ENCODE peak calls at places on chromosome 15, in seven cellular contexts. O, K, I, S, N, E and Y are unnamed samples.

GRCh38 chr15:38085931-38086562 is 151.6 kb downstream of the TMCO5A start:
- DNase-seq in S (no peak), K (no peak), I (no peak), E (no peak), N (no peak), O (peak), Y (no peak)

GRCh38 chr15:39426552-39427532 is 154.0 kb upstream of the THBS1 start:
- DNase-seq in O (no peak), E (peak), K (no peak), N (no peak), I (peak), S (no peak), Y (peak)

GRCh38 chr15:41936649-41937567 is 35.4 kb downstream of the EHD4 start:
- DNase-seq in S (no peak), K (no peak), N (no peak), O (no peak), E (peak), I (peak), Y (no peak)

GRCh38 chr15:65611888-65612615 is 1.1 kb upstream of the INTS14 start:
- DNase-seq in O (no peak), S (no peak), K (no peak), I (no peak), N (no peak), E (no peak), Y (no peak)

GRCh38 chr15:43207024-43207423 is 13.8 kb downstream of the EPB42 start:
- DNase-seq in K (no peak), I (no peak), N (no peak), E (no peak), O (no peak), S (no peak), Y (no peak)

GRCh38 chr15:101723161-101723873 is 956 bp downstream of the TARS3 start:
- DNase-seq in S (no peak), O (peak), E (peak), I (no peak), K (no peak), N (no peak), Y (no peak)

GRCh38 chr15:31278056-31278445 is 48.6 kb upstream of the KLF13 start:
- DNase-seq in I (no peak), E (peak), O (no peak), S (no peak), K (no peak), N (peak), Y (no peak)

GRCh38 chr15:40298216-40298935 is 9.4 kb downstream of the PLCB2 start:
- DNase-seq in N (no peak), I (no peak), E (no peak), K (no peak), O (no peak), S (no peak), Y (no peak)

GRCh38 chr15:68278345-68279217 is 1.0 kb downstream of the FEM1B start:
- DNase-seq in O (peak), I (peak), K (peak), N (no peak), S (no peak), E (no peak), Y (no peak)

GRCh38 chr15:73034213-73034612 is 18.1 kb upstream of the NEO1 start:
- DNase-seq in S (peak), N (no peak), I (no peak), E (no peak), O (no peak), K (no peak), Y (no peak)

GRCh38 chr15:53693729-53694533 is 65.5 kb downstream of the WDR72 start:
- DNase-seq in N (no peak), S (peak), K (peak), E (no peak), O (peak), I (peak), Y (no peak)

GRCh38 chr15:50166216-50166615 is 15.8 kb upstream of the SLC27A2 start:
- DNase-seq in I (no peak), O (peak), K (no peak), S (no peak), N (no peak), E (no peak), Y (peak)

GRCh38 chr15:101128191-101128590 is 123.7 kb downstream of the CHSY1 start:
- DNase-seq in E (no peak), K (no peak), I (no peak), O (peak), S (no peak), N (no peak), Y (peak)

GRCh38 chr15:38065721-38066120 is 131.3 kb downstream of the TMCO5A start:
- DNase-seq in N (no peak), K (no peak), S (no peak), O (no peak), I (no peak), E (no peak), Y (no peak)

GRCh38 chr15:66580643-66581042 is 14.8 kb upstream of the LCTL start:
- DNase-seq in K (no peak), O (peak), N (no peak), I (no peak), S (no peak), E (no peak), Y (no peak)

DNA sequence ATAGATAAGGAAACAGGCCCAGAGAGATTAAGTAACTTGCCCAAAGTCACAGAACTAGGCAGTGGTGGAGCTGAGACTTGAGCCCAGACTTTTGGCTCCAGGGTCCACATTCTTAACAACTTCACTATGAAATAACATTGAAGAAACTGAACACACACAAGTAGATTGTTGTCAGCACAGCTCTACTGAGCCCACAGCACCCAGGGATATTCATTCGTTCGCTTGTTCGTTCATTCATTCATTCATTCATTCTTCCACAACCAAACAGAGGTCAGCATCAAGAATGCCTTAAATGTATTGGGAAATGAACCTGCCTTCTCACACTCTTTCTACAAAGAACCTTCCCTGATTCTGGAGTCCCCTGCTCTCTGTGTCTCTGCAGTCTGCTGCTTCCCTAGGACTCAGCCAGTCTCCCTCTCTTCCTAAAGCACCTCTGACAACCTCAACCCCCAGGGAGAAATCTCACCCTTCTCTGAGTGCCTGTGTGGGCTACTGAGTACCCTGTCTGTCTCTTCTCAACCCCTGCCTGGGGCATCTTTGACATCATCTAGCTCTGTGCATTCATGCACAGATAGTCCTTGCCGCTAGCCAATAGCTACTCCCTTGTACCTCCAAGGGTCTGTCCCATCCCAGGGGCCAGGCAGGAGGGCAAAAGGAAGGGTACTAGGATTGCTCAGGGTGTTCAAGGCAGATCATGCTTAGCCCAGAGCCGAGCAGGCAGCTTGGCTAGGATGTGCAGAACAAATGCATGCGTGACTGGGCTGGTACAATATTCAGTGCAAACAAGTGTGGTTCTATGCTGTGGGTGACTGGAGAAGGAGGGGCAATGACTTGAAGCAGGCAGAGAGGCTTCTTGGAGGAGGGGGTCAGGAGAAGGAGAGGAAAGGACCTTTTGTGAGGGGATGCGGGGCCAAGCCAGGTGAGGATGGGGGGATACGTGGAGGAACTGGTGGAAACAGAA is 3.4 kb downstream of the LINGO1 start:
- DNase-seq in I (no peak), O (no peak), K (no peak), E (no peak), N (no peak), S (no peak), Y (no peak)
- TF ChIP-seq CTCF in I (no peak), O (no peak), K (no peak), E (no peak), N (no peak), S (no peak), Y (no peak)

GRCh38 chr15:45136378-45136764 is 6.6 kb downstream of the DUOX1 start:
- DNase-seq in S (no peak), K (peak), O (no peak), N (no peak), I (no peak), E (no peak), Y (no peak)
- TF ChIP-seq CTCF in S (no peak), K (peak), O (no peak), N (peak), I (no peak), E (no peak), Y (peak)

GRCh38 chr15:89059006-89059405 is 29.2 kb upstream of the ABHD2 start:
- DNase-seq in O (no peak), K (no peak), N (no peak), E (no peak), I (no peak), S (no peak), Y (no peak)

GRCh38 chr15:89058376-89058775 is 29.9 kb upstream of the ABHD2 start:
- DNase-seq in O (no peak), E (no peak), K (no peak), N (no peak), I (no peak), S (no peak), Y (no peak)

GRCh38 chr15:89054873-89055272 is 33.4 kb upstream of the ABHD2 start:
- DNase-seq in O (no peak), E (no peak), N (no peak), I (no peak), S (no peak), K (no peak), Y (no peak)

GRCh38 chr15:89052474-89052873 is 35.8 kb upstream of the ABHD2 start:
- DNase-seq in S (no peak), E (no peak), N (no peak), K (no peak), O (peak), I (no peak), Y (peak)

GRCh38 chr15:89057506-89058133 is 30.6 kb upstream of the ABHD2 start:
- DNase-seq in O (peak), K (peak), N (peak), S (peak), E (peak), I (peak), Y (no peak)
- TF ChIP-seq CTCF in O (peak), K (peak), N (peak), S (peak), E (peak), I (peak), Y (peak)

DNA sequence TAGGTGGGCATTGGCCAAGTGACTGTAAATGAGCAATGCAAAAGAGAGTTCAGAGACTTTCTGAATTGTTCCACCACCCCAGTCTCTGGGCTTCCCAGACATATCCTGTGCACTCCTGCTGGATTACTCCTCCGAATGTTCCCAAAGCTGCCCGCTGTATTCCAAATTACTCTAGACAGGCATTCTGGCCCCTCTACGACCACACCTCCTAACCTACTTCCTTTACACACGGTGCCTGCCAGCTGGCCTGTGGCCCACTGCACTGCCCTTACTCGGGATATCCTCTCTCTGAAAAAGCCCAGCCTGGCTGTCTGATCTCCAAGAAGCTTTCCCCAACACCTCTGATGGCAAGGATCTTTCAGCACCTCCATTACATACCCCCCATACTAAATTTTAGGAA is 66.6 kb downstream of the DUT start:
- DNase-seq in S (no peak), I (no peak), O (peak), N (no peak), E (no peak), K (no peak), Y (no peak)
- TF ChIP-seq CTCF in S (no peak), I (no peak), O (no peak), N (no peak), E (no peak), K (no peak), Y (no peak)

GRCh38 chr15:98518823-98519561 is 129.3 kb upstream of the IGF1R start:
- DNase-seq in E (peak), K (peak), N (peak), O (peak), I (peak), S (peak), Y (peak)
- TF ChIP-seq CTCF in E (peak), K (peak), N (peak), O (peak), I (peak), S (peak), Y (peak)

GRCh38 chr15:59437777-59438574 is at the start of gene FAM81A:
- DNase-seq in S (peak), E (peak), K (peak), N (peak), I (peak), O (peak), Y (no peak)

GRCh38 chr15:59434481-59434880 is 3.5 kb upstream of the FAM81A start:
- DNase-seq in S (no peak), N (no peak), K (no peak), O (no peak), E (no peak), I (no peak), Y (no peak)

GRCh38 chr15:59438891-59439290 is 905 bp downstream of the FAM81A start:
- DNase-seq in S (no peak), E (no peak), K (no peak), N (no peak), I (no peak), O (peak), Y (no peak)

GRCh38 chr15:59437473-59437776 is 561 bp upstream of the FAM81A start:
- DNase-seq in S (no peak), N (no peak), I (no peak), E (no peak), O (no peak), K (peak), Y (no peak)

DNA sequence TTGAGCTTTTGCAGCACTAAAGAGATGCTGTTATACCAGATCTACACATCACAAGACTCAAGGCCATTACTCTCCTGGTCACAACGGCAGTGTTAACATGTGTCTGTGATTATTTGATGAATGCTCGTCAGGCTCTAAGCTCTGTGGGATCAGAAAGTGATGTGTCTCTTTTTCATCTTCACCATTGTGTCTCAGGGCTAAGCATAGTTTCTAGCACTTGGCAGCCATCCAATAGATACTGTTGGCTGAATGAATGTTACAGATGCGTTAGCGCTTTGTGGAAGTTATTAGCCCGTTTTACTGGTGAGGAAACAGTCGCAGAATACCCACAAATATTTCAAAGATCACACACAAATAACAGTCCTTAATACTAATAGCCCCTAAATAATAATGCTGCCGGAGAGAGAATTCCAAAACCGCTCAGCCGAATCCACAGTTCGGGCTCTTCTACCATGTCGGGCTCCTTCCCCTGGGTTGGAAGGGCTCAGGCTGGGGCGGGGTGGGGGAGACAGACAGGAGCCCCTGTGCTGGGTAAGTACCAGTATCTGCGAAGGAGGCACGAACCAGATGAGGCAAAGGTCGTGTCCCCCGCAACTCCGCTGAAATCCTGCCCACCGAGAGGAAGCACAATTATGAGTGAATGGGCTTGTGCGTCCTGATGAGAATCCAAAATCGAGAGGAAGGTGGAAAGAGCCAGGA is 1.1 kb upstream of the FAM81A start:
- DNase-seq in N (no peak), K (peak), S (no peak), O (no peak), I (no peak), E (no peak), Y (no peak)
- TF ChIP-seq CTCF in N (no peak), K (no peak), S (no peak), O (no peak), I (no peak), E (no peak), Y (no peak)

GRCh38 chr15:60134609-60135008 is 130.5 kb downstream of the FOXB1 start:
- DNase-seq in E (no peak), S (no peak), I (no peak), N (no peak), K (no peak), O (no peak), Y (no peak)
- TF ChIP-seq CTCF in E (peak), S (no peak), I (no peak), N (no peak), K (peak), O (peak), Y (peak)